ENCODE peak calls at places on chromosomes 6 and 20, in seven cellular contexts. One of them, this sample, is unnamed. For H3K4me1, the result is how much of the 10 kb centered on the place peaks cover.

GRCh38 chr6:31541059-31541657 is 645 bp downstream of the DDX39B start:
- DNase-seq in tibial artery: no peak
- DNase-seq in aorta: peak
- DNase-seq in mammary epithelial cell: peak
- DNase-seq in psoas muscle: peak
- DNase-seq in cardiac muscle cell: peak
- DNase-seq in fibroblast of lung: peak
- DNase-seq in this sample: peak

GRCh38 chr6:104537185-104537584 is 322.5 kb downstream of the HACE1 start:
- DNase-seq in tibial artery: no peak
- DNase-seq in aorta: no peak
- DNase-seq in mammary epithelial cell: peak
- DNase-seq in psoas muscle: no peak
- DNase-seq in cardiac muscle cell: peak
- DNase-seq in fibroblast of lung: peak
- DNase-seq in this sample: no peak

GRCh38 chr6:27770724-27771123 is 141.5 kb downstream of the OR2B2 start:
- DNase-seq in tibial artery: no peak
- DNase-seq in aorta: no peak
- DNase-seq in mammary epithelial cell: no peak
- DNase-seq in psoas muscle: no peak
- DNase-seq in cardiac muscle cell: no peak
- DNase-seq in fibroblast of lung: no peak
- DNase-seq in this sample: peak

GRCh38 chr6:34148864-34149810 is 3.2 kb upstream of the GRM4 start:
- DNase-seq in tibial artery: peak
- DNase-seq in aorta: peak
- DNase-seq in mammary epithelial cell: no peak
- DNase-seq in psoas muscle: no peak
- DNase-seq in cardiac muscle cell: no peak
- DNase-seq in fibroblast of lung: no peak
- DNase-seq in this sample: no peak

GRCh38 chr6:152273002-152273401 is 364.2 kb downstream of the SYNE1 start:
- DNase-seq in tibial artery: no peak
- DNase-seq in aorta: no peak
- DNase-seq in mammary epithelial cell: peak
- DNase-seq in psoas muscle: no peak
- DNase-seq in cardiac muscle cell: peak
- DNase-seq in fibroblast of lung: peak
- DNase-seq in this sample: no peak

GRCh38 chr20:50654899-50655298 is 36.4 kb downstream of the RIPOR3 start:
- DNase-seq in tibial artery: no peak
- DNase-seq in aorta: no peak
- DNase-seq in mammary epithelial cell: no peak
- DNase-seq in psoas muscle: no peak
- DNase-seq in cardiac muscle cell: peak
- DNase-seq in fibroblast of lung: peak
- DNase-seq in this sample: no peak

GRCh38 chr6:70673601-70674000 is 5.9 kb downstream of the SMAP1 start:
- DNase-seq in tibial artery: no peak
- DNase-seq in aorta: no peak
- DNase-seq in mammary epithelial cell: peak
- DNase-seq in psoas muscle: no peak
- DNase-seq in cardiac muscle cell: peak
- DNase-seq in fibroblast of lung: peak
- DNase-seq in this sample: peak

GRCh38 chr20:47663354-47664067 is 121.8 kb downstream of the SULF2 start:
- DNase-seq in tibial artery: peak
- DNase-seq in aorta: peak
- DNase-seq in mammary epithelial cell: peak
- DNase-seq in psoas muscle: peak
- DNase-seq in cardiac muscle cell: peak
- DNase-seq in fibroblast of lung: peak
- DNase-seq in this sample: peak

GRCh38 chr20:49166534-49167449 is 21.3 kb downstream of the STAU1 start:
- DNase-seq in tibial artery: no peak
- DNase-seq in aorta: no peak
- DNase-seq in mammary epithelial cell: no peak
- DNase-seq in psoas muscle: no peak
- DNase-seq in cardiac muscle cell: no peak
- DNase-seq in fibroblast of lung: no peak
- DNase-seq in this sample: no peak

GRCh38 chr20:62793757-62794006 is 2.6 kb upstream of the MRGBP start:
- DNase-seq in tibial artery: no peak
- DNase-seq in aorta: no peak
- DNase-seq in mammary epithelial cell: no peak
- DNase-seq in psoas muscle: no peak
- DNase-seq in cardiac muscle cell: no peak
- DNase-seq in fibroblast of lung: no peak
- DNase-seq in this sample: no peak

GRCh38 chr20:45798935-45799642 is 7.3 kb downstream of the DNTTIP1 start:
- DNase-seq in tibial artery: peak
- DNase-seq in aorta: peak
- DNase-seq in mammary epithelial cell: peak
- DNase-seq in psoas muscle: no peak
- DNase-seq in cardiac muscle cell: peak
- DNase-seq in fibroblast of lung: no peak
- DNase-seq in this sample: peak

GRCh38 chr20:48673485-48673884 is 154.3 kb downstream of the PREX1 start:
- DNase-seq in tibial artery: no peak
- DNase-seq in aorta: no peak
- DNase-seq in mammary epithelial cell: no peak
- DNase-seq in psoas muscle: no peak
- DNase-seq in cardiac muscle cell: no peak
- DNase-seq in fibroblast of lung: no peak
- DNase-seq in this sample: no peak

GRCh38 chr6:4870821-4871494 is 94.8 kb downstream of the CDYL start:
- DNase-seq in tibial artery: no peak
- DNase-seq in aorta: no peak
- DNase-seq in mammary epithelial cell: no peak
- DNase-seq in psoas muscle: no peak
- DNase-seq in cardiac muscle cell: no peak
- DNase-seq in fibroblast of lung: no peak
- DNase-seq in this sample: no peak

DNA sequence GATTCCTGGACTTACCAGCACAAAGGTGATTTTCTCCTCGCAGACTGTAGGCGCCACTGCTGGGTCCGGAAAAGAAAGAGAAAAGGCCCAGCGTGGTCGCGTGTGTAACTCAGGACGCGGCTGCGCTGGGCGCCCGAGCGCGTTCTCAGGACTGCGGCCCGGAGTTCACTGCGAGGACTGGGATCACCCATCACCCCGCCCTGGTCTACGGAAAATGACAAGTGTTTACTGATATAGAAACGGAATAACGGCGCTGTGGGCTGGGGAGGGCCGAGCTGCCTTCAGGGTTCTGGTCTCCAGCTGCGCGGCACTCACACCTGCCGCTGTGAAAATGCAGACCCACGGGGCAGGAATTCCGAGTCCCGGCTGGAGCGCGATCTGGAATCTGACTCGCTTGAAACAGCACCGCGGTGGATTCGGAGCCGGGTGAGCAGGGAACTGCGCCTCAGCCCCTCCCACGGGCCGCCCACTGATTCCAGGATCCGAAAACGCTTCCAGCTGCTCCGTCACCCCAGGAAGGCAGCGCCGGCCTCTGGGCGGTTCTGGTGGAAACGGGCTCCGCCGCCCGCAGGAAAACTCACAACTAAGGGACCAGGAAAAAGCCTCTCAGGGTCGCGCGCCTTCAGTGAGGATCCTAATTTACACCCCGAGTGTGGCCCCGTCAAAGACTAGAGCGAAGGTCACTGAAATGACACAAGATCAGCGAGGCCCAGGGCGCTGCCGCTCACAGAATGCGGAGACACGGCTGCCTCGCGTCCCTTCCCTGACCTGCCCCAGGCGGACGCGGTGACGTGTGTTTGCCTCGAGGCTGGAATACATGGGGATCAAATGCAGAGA is 34.5 kb downstream of the HLA-A start:
- DNase-seq in tibial artery: peak
- DNase-seq in aorta: peak
- DNase-seq in mammary epithelial cell: peak
- DNase-seq in psoas muscle: peak
- DNase-seq in cardiac muscle cell: peak
- DNase-seq in fibroblast of lung: peak
- DNase-seq in this sample: peak
- H3K4me1 ChIP-seq in tibial artery: under half
- H3K4me1 ChIP-seq in aorta: under half
- H3K4me1 ChIP-seq in mammary epithelial cell: under half
- H3K4me1 ChIP-seq in psoas muscle: under half
- H3K4me1 ChIP-seq in cardiac muscle cell: under half
- H3K4me1 ChIP-seq in fibroblast of lung: under half
- H3K4me1 ChIP-seq in this sample: under half

GRCh38 chr6:87572860-87573259 is 16.9 kb downstream of the RARS2 start:
- DNase-seq in tibial artery: no peak
- DNase-seq in aorta: no peak
- DNase-seq in mammary epithelial cell: no peak
- DNase-seq in psoas muscle: no peak
- DNase-seq in cardiac muscle cell: no peak
- DNase-seq in fibroblast of lung: no peak
- DNase-seq in this sample: no peak
- H3K27ac ChIP-seq in tibial artery: no peak
- H3K27ac ChIP-seq in aorta: no peak
- H3K27ac ChIP-seq in mammary epithelial cell: no peak
- H3K27ac ChIP-seq in psoas muscle: no peak
- H3K27ac ChIP-seq in cardiac muscle cell: no peak
- H3K27ac ChIP-seq in fibroblast of lung: no peak
- H3K27ac ChIP-seq in this sample: no peak

GRCh38 chr6:134240664-134241431 is 77.1 kb downstream of the SGK1 start:
- DNase-seq in tibial artery: peak
- DNase-seq in aorta: no peak
- DNase-seq in mammary epithelial cell: peak
- DNase-seq in psoas muscle: peak
- DNase-seq in cardiac muscle cell: no peak
- DNase-seq in fibroblast of lung: no peak
- DNase-seq in this sample: no peak
- H3K4me1 ChIP-seq in tibial artery: under half
- H3K4me1 ChIP-seq in aorta: under half
- H3K4me1 ChIP-seq in mammary epithelial cell: under half
- H3K4me1 ChIP-seq in psoas muscle: under half
- H3K4me1 ChIP-seq in cardiac muscle cell: under half
- H3K4me1 ChIP-seq in fibroblast of lung: under half
- H3K4me1 ChIP-seq in this sample: under half

DNA sequence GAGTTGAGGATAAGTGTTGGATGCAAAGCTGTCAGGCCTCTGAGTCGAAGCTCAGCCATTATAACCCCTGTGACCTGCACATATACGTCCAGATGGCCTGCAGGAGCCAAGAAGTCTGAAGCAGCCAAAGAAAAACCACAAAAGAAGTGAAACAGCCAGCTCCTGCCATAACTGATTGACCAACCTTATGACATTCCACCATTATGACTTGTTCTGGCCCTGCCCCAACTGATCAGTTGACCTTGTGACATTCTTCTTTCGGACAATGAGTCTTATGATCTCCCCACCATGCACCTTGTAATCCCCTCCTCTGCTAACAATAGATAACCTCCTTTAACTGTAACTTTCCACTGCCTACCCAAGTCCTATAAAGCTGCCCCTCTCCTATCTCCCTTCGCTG is 133.7 kb upstream of the AGPAT4 start:
- DNase-seq in tibial artery: no peak
- DNase-seq in aorta: no peak
- DNase-seq in mammary epithelial cell: peak
- DNase-seq in psoas muscle: no peak
- DNase-seq in cardiac muscle cell: peak
- DNase-seq in fibroblast of lung: peak
- DNase-seq in this sample: no peak
- H3K27ac ChIP-seq in tibial artery: no peak
- H3K27ac ChIP-seq in aorta: no peak
- H3K27ac ChIP-seq in mammary epithelial cell: peak
- H3K27ac ChIP-seq in psoas muscle: no peak
- H3K27ac ChIP-seq in cardiac muscle cell: peak
- H3K27ac ChIP-seq in fibroblast of lung: peak
- H3K27ac ChIP-seq in this sample: no peak

DNA sequence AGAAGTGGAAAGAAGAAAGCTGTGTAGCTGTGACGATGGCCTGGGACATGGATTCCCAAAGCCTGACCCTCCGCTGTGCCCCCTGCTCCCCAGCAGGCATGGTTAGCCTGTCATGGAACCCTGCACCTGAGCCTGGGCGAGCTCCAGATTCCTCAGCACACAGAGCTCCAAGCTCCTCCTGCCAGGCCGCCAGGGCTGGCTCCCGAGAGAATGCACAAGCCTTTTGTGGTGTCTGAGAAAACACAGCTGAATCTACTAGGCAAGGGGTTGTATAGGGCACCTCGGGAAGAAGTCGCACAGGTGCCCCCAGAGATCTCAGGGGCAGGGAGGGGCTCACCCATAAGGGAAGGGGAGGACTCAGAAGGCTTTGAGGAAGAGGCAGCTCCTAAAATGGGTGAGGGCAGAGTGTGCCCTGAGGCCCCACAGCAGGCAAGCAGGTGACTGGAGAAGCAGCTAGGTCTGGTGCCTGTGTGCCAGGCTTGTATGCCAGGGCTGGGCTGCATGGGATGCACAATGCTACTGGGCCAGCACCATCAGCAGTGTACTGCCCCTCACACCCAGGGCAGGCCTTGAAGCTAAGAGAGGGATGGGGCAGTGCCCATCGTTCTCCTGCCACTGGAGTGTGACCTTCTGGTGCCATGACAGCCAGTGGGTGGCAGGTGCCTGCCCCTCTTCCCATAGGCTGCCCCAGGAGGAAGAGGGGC is 64.3 kb upstream of the CD93 start:
- DNase-seq in tibial artery: peak
- DNase-seq in aorta: no peak
- DNase-seq in mammary epithelial cell: no peak
- DNase-seq in psoas muscle: peak
- DNase-seq in cardiac muscle cell: no peak
- DNase-seq in fibroblast of lung: no peak
- DNase-seq in this sample: no peak
- H3K4me1 ChIP-seq in tibial artery: under half
- H3K4me1 ChIP-seq in aorta: under half
- H3K4me1 ChIP-seq in mammary epithelial cell: under half
- H3K4me1 ChIP-seq in psoas muscle: half or more
- H3K4me1 ChIP-seq in cardiac muscle cell: under half
- H3K4me1 ChIP-seq in fibroblast of lung: under half
- H3K4me1 ChIP-seq in this sample: under half

GRCh38 chr6:130681028-130681427 is 146.2 kb upstream of the SMLR1 start:
- DNase-seq in tibial artery: no peak
- DNase-seq in aorta: no peak
- DNase-seq in mammary epithelial cell: peak
- DNase-seq in psoas muscle: no peak
- DNase-seq in cardiac muscle cell: peak
- DNase-seq in fibroblast of lung: peak
- DNase-seq in this sample: no peak
- H3K27ac ChIP-seq in tibial artery: peak
- H3K27ac ChIP-seq in aorta: peak
- H3K27ac ChIP-seq in mammary epithelial cell: peak
- H3K27ac ChIP-seq in psoas muscle: peak
- H3K27ac ChIP-seq in cardiac muscle cell: no peak
- H3K27ac ChIP-seq in fibroblast of lung: peak
- H3K27ac ChIP-seq in this sample: no peak

GRCh38 chr6:43826739-43827138 is 56.7 kb downstream of the VEGFA start:
- DNase-seq in tibial artery: no peak
- DNase-seq in aorta: peak
- DNase-seq in mammary epithelial cell: no peak
- DNase-seq in psoas muscle: no peak
- DNase-seq in cardiac muscle cell: no peak
- DNase-seq in fibroblast of lung: no peak
- DNase-seq in this sample: no peak
- H3K4me1 ChIP-seq in tibial artery: under half
- H3K4me1 ChIP-seq in aorta: under half
- H3K4me1 ChIP-seq in mammary epithelial cell: under half
- H3K4me1 ChIP-seq in psoas muscle: under half
- H3K4me1 ChIP-seq in cardiac muscle cell: under half
- H3K4me1 ChIP-seq in fibroblast of lung: under half
- H3K4me1 ChIP-seq in this sample: under half

This sample was measured in GM23338.